ENCODE peak calls at places on chromosomes 1 and 21, in four cellular contexts. One of them, this sample, is unnamed.

GRCh38 chr1:106292130-106292529 is 764.3 kb upstream of the PRMT6 start:
- DNase-seq in neuronal stem cell: no peak
- DNase-seq in IMR-90: no peak
- DNase-seq in H9: no peak
- DNase-seq in this sample: no peak

GRCh38 chr1:108831225-108831624 is 25.7 kb downstream of the AKNAD1 start:
- DNase-seq in neuronal stem cell: no peak
- DNase-seq in IMR-90: peak; percentile 89
- DNase-seq in H9: no peak
- DNase-seq in this sample: peak; percentile 75

GRCh38 chr1:161743231-161743630 is 6.4 kb upstream of the DUSP12 start:
- DNase-seq in neuronal stem cell: no peak
- DNase-seq in IMR-90: no peak
- DNase-seq in H9: no peak
- DNase-seq in this sample: peak; percentile 69

GRCh38 chr1:94183197-94183815 is 54.1 kb downstream of the ARHGAP29 start:
- DNase-seq in neuronal stem cell: no peak
- DNase-seq in IMR-90: no peak
- DNase-seq in H9: no peak
- DNase-seq in this sample: no peak

GRCh38 chr1:81179239-81179638 is 621.5 kb upstream of the ADGRL2 start:
- DNase-seq in neuronal stem cell: no peak
- DNase-seq in IMR-90: peak; percentile 99
- DNase-seq in H9: no peak
- DNase-seq in this sample: peak; percentile 93

GRCh38 chr1:115138271-115138670 is 49.0 kb upstream of the TSPAN2 start:
- DNase-seq in neuronal stem cell: no peak
- DNase-seq in IMR-90: no peak
- DNase-seq in H9: no peak
- DNase-seq in this sample: no peak

GRCh38 chr1:24683713-24684162 is 40.6 kb downstream of the SRRM1 start:
- DNase-seq in neuronal stem cell: no peak
- DNase-seq in IMR-90: peak; percentile 98
- DNase-seq in H9: no peak
- DNase-seq in this sample: peak; percentile 95

GRCh38 chr1:105087496-105087895 is 1337.8 kb downstream of the AMY1C start:
- DNase-seq in neuronal stem cell: no peak
- DNase-seq in IMR-90: no peak
- DNase-seq in H9: no peak
- DNase-seq in this sample: no peak

GRCh38 chr1:202998836-202999750 is 8.1 kb upstream of the TMEM183A start:
- DNase-seq in neuronal stem cell: peak; percentile 45
- DNase-seq in IMR-90: peak; percentile 52
- DNase-seq in H9: peak; percentile 38
- DNase-seq in this sample: peak; percentile 91

GRCh38 chr21:23624281-23624680 is 1983.0 kb downstream of the MRPL39 start:
- DNase-seq in neuronal stem cell: no peak
- DNase-seq in IMR-90: no peak
- DNase-seq in H9: no peak
- DNase-seq in this sample: no peak

GRCh38 chr1:2801535-2802291 is at the start of gene TTC34:
- DNase-seq in neuronal stem cell: peak; percentile 27
- DNase-seq in IMR-90: no peak
- DNase-seq in H9: no peak
- DNase-seq in this sample: no peak

GRCh38 chr1:32496127-32496526 is 31.3 kb downstream of the ZBTB8B start:
- DNase-seq in neuronal stem cell: no peak
- DNase-seq in IMR-90: peak; percentile 55
- DNase-seq in H9: no peak
- DNase-seq in this sample: no peak

GRCh38 chr1:32498751-32499150 is 33.9 kb downstream of the ZBTB8B start:
- DNase-seq in neuronal stem cell: no peak
- DNase-seq in IMR-90: no peak
- DNase-seq in H9: no peak
- DNase-seq in this sample: no peak

GRCh38 chr1:32501865-32502264 is 37.0 kb downstream of the ZBTB8B start:
- DNase-seq in neuronal stem cell: no peak
- DNase-seq in IMR-90: no peak
- DNase-seq in H9: no peak
- DNase-seq in this sample: no peak

GRCh38 chr1:32503153-32503552 is 36.1 kb upstream of the ZBTB8A start:
- DNase-seq in neuronal stem cell: no peak
- DNase-seq in IMR-90: no peak
- DNase-seq in H9: no peak
- DNase-seq in this sample: no peak

DNA sequence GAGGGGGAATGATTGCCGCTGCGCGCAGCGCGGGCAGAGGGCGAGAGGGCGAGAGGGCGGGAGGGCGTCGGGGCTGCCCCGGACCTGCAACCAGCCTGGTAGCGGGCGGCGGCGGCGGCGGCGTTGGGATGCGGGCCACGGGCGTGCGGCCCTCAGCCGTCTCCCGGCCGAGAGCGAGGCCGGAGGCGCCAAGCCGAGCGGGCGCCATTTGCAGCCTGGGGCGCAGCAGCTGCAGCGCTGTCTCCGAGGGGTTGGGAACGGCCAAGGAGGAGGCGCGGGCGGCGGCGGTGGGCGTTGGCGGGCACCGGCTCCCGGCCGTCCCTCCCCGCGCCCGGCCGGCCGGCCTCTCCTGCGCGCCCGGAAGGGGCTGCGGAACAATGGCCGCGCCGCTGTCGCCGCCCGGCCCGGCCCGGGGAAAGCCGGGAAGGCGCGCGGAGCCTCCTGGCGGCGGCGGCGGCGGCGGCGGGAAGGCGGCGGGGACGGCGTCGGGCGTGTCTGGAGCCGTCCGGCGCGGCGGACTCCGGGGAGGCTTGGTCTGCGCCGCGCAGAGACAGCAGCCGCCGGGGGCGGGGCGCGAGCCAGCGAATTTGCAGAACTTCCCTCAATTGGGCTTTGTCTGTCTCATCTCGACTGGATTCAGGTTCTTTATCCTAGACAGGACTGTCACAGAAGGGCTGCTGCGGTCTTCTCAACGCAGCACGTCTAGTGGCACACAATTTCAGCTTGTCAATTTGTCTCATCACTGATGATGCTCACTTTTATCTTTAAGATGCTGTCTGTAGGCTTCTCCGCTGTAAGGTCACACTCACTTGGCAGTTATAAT is 35.7 kb downstream of the ZBTB8B start:
- DNase-seq in neuronal stem cell: peak; percentile 72
- DNase-seq in IMR-90: peak; percentile 49
- DNase-seq in H9: peak; percentile 69
- DNase-seq in this sample: peak; percentile 77
- H3K14ac ChIP-seq in neuronal stem cell: peak overlapping the region; percentile 94
- H3K14ac ChIP-seq in IMR-90: peak overlapping the region; percentile 96
- H3K14ac ChIP-seq in H9: peak overlapping the region; percentile 93
- H3K14ac ChIP-seq in this sample: peak overlapping the region; percentile 99

GRCh38 chr1:211828584-211829342 is 1.8 kb downstream of the LPGAT1 start:
- DNase-seq in neuronal stem cell: no peak
- DNase-seq in IMR-90: peak; percentile 18
- DNase-seq in H9: no peak
- DNase-seq in this sample: no peak

GRCh38 chr1:211831558-211832323 is 1.2 kb upstream of the LPGAT1 start:
- DNase-seq in neuronal stem cell: no peak
- DNase-seq in IMR-90: no peak
- DNase-seq in H9: no peak
- DNase-seq in this sample: no peak

GRCh38 chr1:211830330-211831142 is at the start of gene LPGAT1:
- DNase-seq in neuronal stem cell: peak; percentile 61
- DNase-seq in IMR-90: peak; percentile 52
- DNase-seq in H9: peak; percentile 80
- DNase-seq in this sample: peak; percentile 69

GRCh38 chr1:211829343-211830054 is 1.1 kb downstream of the LPGAT1 start:
- DNase-seq in neuronal stem cell: peak; percentile 18
- DNase-seq in IMR-90: no peak
- DNase-seq in H9: peak; percentile 65
- DNase-seq in this sample: peak; percentile 2

DNA sequence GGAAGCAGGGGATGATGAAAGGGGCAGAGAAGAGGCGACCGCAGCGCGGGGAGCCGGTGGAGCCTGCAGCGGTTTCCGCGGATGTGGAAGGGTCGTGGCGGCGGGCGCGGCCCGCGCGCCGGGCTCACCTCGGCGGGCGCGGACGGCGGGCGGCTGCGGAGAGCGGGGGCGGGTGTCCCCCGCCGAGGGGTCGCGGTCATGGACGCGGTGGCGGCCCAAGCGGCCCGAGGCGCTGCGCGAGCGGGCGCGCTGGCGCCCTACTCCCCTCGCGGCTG is 571 bp downstream of the LPGAT1 start:
- DNase-seq in neuronal stem cell: peak; percentile 2
- DNase-seq in IMR-90: no peak
- DNase-seq in H9: no peak
- DNase-seq in this sample: no peak
- H3K14ac ChIP-seq in neuronal stem cell: no peak overlapping the region
- H3K14ac ChIP-seq in IMR-90: peak overlapping the region; percentile 72
- H3K14ac ChIP-seq in H9: no peak overlapping the region
- H3K14ac ChIP-seq in this sample: peak overlapping the region; percentile 82

DNA sequence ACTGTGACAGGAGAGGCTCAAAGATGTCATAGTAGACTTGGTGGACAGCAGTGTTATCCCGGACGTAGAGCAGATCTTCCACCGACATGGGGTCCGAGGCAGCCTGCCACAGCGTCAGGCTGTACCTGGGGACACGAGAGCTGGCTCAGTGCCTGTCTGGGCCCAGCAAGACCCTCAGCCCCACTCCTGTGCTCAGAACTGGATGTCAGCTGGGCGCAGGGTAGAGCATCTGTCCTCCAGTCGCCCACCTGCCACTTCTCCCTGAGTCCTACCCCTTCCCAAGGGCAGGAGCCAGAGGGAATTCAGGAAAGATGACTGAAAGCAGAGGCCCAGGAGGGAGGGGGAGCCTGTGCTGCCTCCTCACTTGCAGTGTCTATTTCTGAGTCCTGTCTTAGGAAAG is 11.7 kb downstream of the FAM151A start:
- DNase-seq in neuronal stem cell: no peak
- DNase-seq in IMR-90: no peak
- DNase-seq in H9: no peak
- DNase-seq in this sample: no peak
- H3K14ac ChIP-seq in neuronal stem cell: peak overlapping the region; percentile 92
- H3K14ac ChIP-seq in IMR-90: no peak overlapping the region
- H3K14ac ChIP-seq in H9: peak overlapping the region; percentile 21
- H3K14ac ChIP-seq in this sample: peak overlapping the region; percentile 7

GRCh38 chr1:244862699-244863490 is 1.4 kb downstream of the HNRNPU start:
- DNase-seq in neuronal stem cell: peak; percentile 94
- DNase-seq in IMR-90: peak; percentile 89
- DNase-seq in H9: peak; percentile 95
- DNase-seq in this sample: peak; percentile 88

GRCh38 chr1:244863491-244864252 is 671 bp downstream of the HNRNPU start:
- DNase-seq in neuronal stem cell: no peak
- DNase-seq in IMR-90: no peak
- DNase-seq in H9: no peak
- DNase-seq in this sample: no peak

GRCh38 chr1:244865028-244865371 is 657 bp upstream of the HNRNPU start:
- DNase-seq in neuronal stem cell: no peak
- DNase-seq in IMR-90: no peak
- DNase-seq in H9: peak; percentile 43
- DNase-seq in this sample: no peak

GRCh38 chr1:244865820-244866219 is 1.5 kb upstream of the HNRNPU start:
- DNase-seq in neuronal stem cell: no peak
- DNase-seq in IMR-90: no peak
- DNase-seq in H9: no peak
- DNase-seq in this sample: no peak

GRCh38 chr1:244864253-244865027 is at the start of gene HNRNPU:
- DNase-seq in neuronal stem cell: peak; percentile 94
- DNase-seq in IMR-90: peak; percentile 97
- DNase-seq in H9: peak; percentile 96
- DNase-seq in this sample: peak; percentile 98
- H3K14ac ChIP-seq in neuronal stem cell: peak within 1 kb of the TSS; percentile 99
- H3K14ac ChIP-seq in IMR-90: peak within 1 kb of the TSS; percentile 95
- H3K14ac ChIP-seq in H9: peak within 1 kb of the TSS; percentile 99
- H3K14ac ChIP-seq in this sample: peak within 1 kb of the TSS; percentile 100

DNA sequence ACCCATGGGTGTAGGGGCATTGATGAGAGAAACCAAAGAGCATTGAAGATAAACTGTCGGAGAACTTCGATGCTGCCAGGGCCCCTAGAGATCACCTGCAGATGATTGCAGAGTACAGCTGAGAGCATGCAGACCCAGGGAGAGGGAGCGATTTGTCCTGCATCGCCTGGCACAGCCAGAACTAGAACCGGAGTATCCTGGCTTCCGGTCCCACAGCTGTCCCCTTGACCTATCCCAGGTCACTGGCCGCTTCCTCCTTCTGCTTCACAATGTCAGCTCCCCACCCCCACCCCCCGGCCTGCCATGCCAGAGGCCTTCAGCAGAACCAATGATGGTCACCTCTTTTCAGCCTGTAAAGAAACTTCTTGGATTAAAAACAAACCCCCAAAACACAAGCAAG is 29.2 kb upstream of the SOX13 start:
- DNase-seq in neuronal stem cell: no peak
- DNase-seq in IMR-90: no peak
- DNase-seq in H9: no peak
- DNase-seq in this sample: no peak
- H3K14ac ChIP-seq in neuronal stem cell: no peak overlapping the region
- H3K14ac ChIP-seq in IMR-90: no peak overlapping the region
- H3K14ac ChIP-seq in H9: no peak overlapping the region
- H3K14ac ChIP-seq in this sample: no peak overlapping the region